ENCODE peak calls at places on chromosome 16, in ten cellular contexts. D is Right ventricle myocardium superior; A is fibroblast of villous mesenchyme; Y is stimulated activated naive B cell treated with anti-CD40 and anti-IgM and Interleukin-4, amounts not matched to agents 10 μg/mL and 1 μg/mL and 100 μg/mL, for 72 hours; I is pancreas; H is transverse colon; L is T follicular helper cell; C is kidney epithelial cell; R is T-helper 9 cell; P is NCI-H774. G is an unnamed sample.

GRCh38 chr16:11354733-11355574 is 9.7 kb downstream of the RMI2 start:
- DNase-seq in D (no peak), A (peak), Y (peak), I (no peak), H (peak), L (peak), C (no peak), R (peak), P (no peak), G (no peak)

GRCh38 chr16:86946396-86946795 is 368.0 kb downstream of the FOXL1 start:
- DNase-seq in D (no peak), A (no peak), Y (no peak), I (no peak), H (no peak), L (no peak), C (no peak), R (no peak), P (no peak), G (no peak)

GRCh38 chr16:65524997-65525396 is 403.1 kb upstream of the CDH11 start:
- DNase-seq in D (no peak), A (peak), Y (no peak), I (no peak), H (no peak), L (no peak), C (peak), R (no peak), P (no peak), G (no peak)

GRCh38 chr16:72201387-72201786 is 29.4 kb upstream of the PMFBP1 start:
- DNase-seq in D (no peak), A (no peak), Y (no peak), I (no peak), H (no peak), L (no peak), C (no peak), R (no peak), P (no peak), G (no peak)

GRCh38 chr16:73871076-73871475 is 425.5 kb upstream of the PSMD7 start:
- DNase-seq in D (no peak), A (no peak), Y (no peak), I (no peak), H (no peak), L (no peak), C (no peak), R (no peak), P (no peak), G (no peak)

GRCh38 chr16:84597518-84598390 is 20.1 kb downstream of the COTL1 start:
- DNase-seq in D (no peak), A (peak), Y (no peak), I (no peak), H (no peak), L (no peak), C (no peak), R (peak), P (no peak), G (no peak)

GRCh38 chr16:85557976-85558589 is 55.0 kb upstream of the GSE1 start:
- DNase-seq in D (no peak), A (no peak), Y (no peak), I (peak), H (peak), L (no peak), C (no peak), R (no peak), P (no peak), G (no peak)

GRCh38 chr16:69654280-69654931 is 72.0 kb downstream of the NQO1 start:
- DNase-seq in D (no peak), A (no peak), Y (no peak), I (no peak), H (no peak), L (no peak), C (no peak), R (no peak), P (no peak), G (no peak)

GRCh38 chr16:88282221-88283041 is 100.3 kb upstream of the ZNF469 start:
- DNase-seq in D (peak), A (peak), Y (no peak), I (no peak), H (no peak), L (no peak), C (no peak), R (no peak), P (no peak), G (no peak)

GRCh38 chr16:11791144-11791828 is 5.8 kb downstream of the ZC3H7A start:
- DNase-seq in D (no peak), A (no peak), Y (no peak), I (no peak), H (no peak), L (no peak), C (no peak), R (no peak), P (no peak), G (no peak)

GRCh38 chr16:84694980-84695379 is 4.8 kb upstream of the USP10 start:
- DNase-seq in D (no peak), A (no peak), Y (no peak), I (no peak), H (no peak), L (no peak), C (no peak), R (no peak), P (no peak), G (no peak)

GRCh38 chr16:14489460-14489859 is 140.6 kb downstream of the PARN start:
- DNase-seq in D (no peak), A (peak), Y (no peak), I (no peak), H (no peak), L (no peak), C (peak), R (no peak), P (no peak), G (no peak)

GRCh38 chr16:27154573-27155521 is 48.5 kb upstream of the KDM8 start:
- DNase-seq in D (peak), A (peak), Y (peak), I (peak), H (peak), L (peak), C (no peak), R (peak), P (no peak), G (no peak)

GRCh38 chr16:57383276-57384247 is 11.3 kb downstream of the CX3CL1 start:
- DNase-seq in D (no peak), A (peak), Y (no peak), I (no peak), H (no peak), L (no peak), C (no peak), R (no peak), P (no peak), G (no peak)

GRCh38 chr16:8712589-8713361 is 38.4 kb downstream of the ABAT start:
- DNase-seq in D (no peak), A (no peak), Y (no peak), I (no peak), H (no peak), L (no peak), C (no peak), R (no peak), P (no peak), G (no peak)

GRCh38 chr16:70665806-70666735 is 19.7 kb downstream of the IL34 start:
- DNase-seq in D (no peak), A (no peak), Y (no peak), I (no peak), H (no peak), L (no peak), C (no peak), R (no peak), P (no peak), G (no peak)

GRCh38 chr16:102060-102855 is 24.2 kb downstream of the MPG start:
- DNase-seq in D (peak), A (peak), Y (no peak), I (no peak), H (no peak), L (no peak), C (no peak), R (no peak), P (no peak), G (no peak)

GRCh38 chr16:58243528-58244004 is 45.7 kb upstream of the CSNK2A2 start:
- DNase-seq in D (no peak), A (no peak), Y (peak), I (no peak), H (peak), L (no peak), C (no peak), R (no peak), P (peak), G (no peak)

GRCh38 chr16:68992521-68992920 is 112.9 kb upstream of the HAS3 start:
- DNase-seq in D (no peak), A (peak), Y (no peak), I (no peak), H (no peak), L (no peak), C (peak), R (no peak), P (no peak), G (no peak)

G was measured in GM04503.